ENCODE peak calls at places on chromosomes 6 and 20, in five cellular contexts. F, G, W, S and K are unnamed samples.

GRCh38 chr20:39853664-39854063 is 835.4 kb downstream of the MAFB start:
- DNase-seq in F (no peak), G (no peak), W (no peak), S (peak; percentile 82), K (no peak)

GRCh38 chr20:41087777-41088176 is 49.6 kb upstream of the PLCG1 start:
- DNase-seq in F (no peak), G (no peak), W (no peak), S (no peak), K (no peak)

GRCh38 chr6:16849280-16850210 is 88.3 kb upstream of the ATXN1 start:
- DNase-seq in F (no peak), G (no peak), W (peak; percentile 15), S (peak; percentile 79), K (peak; percentile 29)

GRCh38 chr6:47669684-47670515 is 28.5 kb upstream of the ADGRF4 start:
- DNase-seq in F (no peak), G (no peak), W (no peak), S (no peak), K (peak; percentile 54)

GRCh38 chr6:166439366-166440091 is 56.8 kb upstream of the MPC1 start:
- DNase-seq in F (no peak), G (no peak), W (no peak), S (no peak), K (no peak)

GRCh38 chr20:38875170-38875993 is 50.8 kb upstream of the FAM83D start:
- DNase-seq in F (peak; percentile 53), G (no peak), W (peak; percentile 36), S (no peak), K (no peak)

GRCh38 chr20:62400021-62400420 is 7.1 kb downstream of the CABLES2 start:
- DNase-seq in F (no peak), G (no peak), W (no peak), S (no peak), K (no peak)

GRCh38 chr6:149854532-149854931 is 9.6 kb downstream of the LRP11 start:
- DNase-seq in F (no peak), G (no peak), W (no peak), S (no peak), K (no peak)

GRCh38 chr6:164561656-164562055 is 747.7 kb downstream of the C6orf118 start:
- DNase-seq in F (no peak), G (no peak), W (no peak), S (no peak), K (no peak)

GRCh38 chr6:94362061-94362864 is 942.9 kb upstream of the EPHA7 start:
- DNase-seq in F (no peak), G (peak; percentile 80), W (no peak), S (no peak), K (peak; percentile 5)

GRCh38 chr6:27736686-27737085 is 175.5 kb downstream of the OR2B2 start:
- DNase-seq in F (no peak), G (no peak), W (no peak), S (no peak), K (no peak)
- H3K27me3 ChIP-seq in F (no peaks in the 10 kb centered on the region), G (peaks cover 20% of the 10 kb centered on the region), W (no peaks in the 10 kb centered on the region), S (no peaks in the 10 kb centered on the region), K (no peaks in the 10 kb centered on the region)

GRCh38 chr6:148465011-148465335 is 122.3 kb downstream of the SASH1 start:
- DNase-seq in F (no peak), G (no peak), W (no peak), S (no peak), K (no peak)
- TF ChIP-seq CTCF in F (peak; percentile 23), G (no peak), W (no peak), S (no peak), K (no peak)

DNA sequence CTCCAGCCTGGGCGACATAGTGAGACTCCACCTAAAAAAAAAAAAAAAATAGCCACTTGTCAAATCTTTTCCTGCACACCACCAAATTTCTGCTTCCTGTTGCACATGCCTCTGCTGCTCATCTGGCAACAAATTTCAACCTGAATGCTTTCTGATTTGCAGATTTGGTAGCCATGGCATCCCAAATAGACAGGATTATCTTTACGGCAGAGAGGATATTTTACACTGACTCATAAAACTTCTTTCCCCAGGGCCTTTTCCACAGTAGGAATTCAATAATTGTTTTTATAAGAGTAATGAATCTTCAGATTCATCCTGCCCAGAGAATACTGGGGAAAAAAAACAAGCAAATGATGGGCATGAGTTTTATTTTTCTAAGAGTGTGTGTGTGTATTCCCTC is 264.6 kb downstream of the FRK start:
- DNase-seq in F (no peak), G (no peak), W (no peak), S (no peak), K (no peak)
- H3K27me3 ChIP-seq in F (no peaks in the 10 kb centered on the region), G (no peaks in the 10 kb centered on the region), W (no peaks in the 10 kb centered on the region), S (no peaks in the 10 kb centered on the region), K (no peaks in the 10 kb centered on the region)

DNA sequence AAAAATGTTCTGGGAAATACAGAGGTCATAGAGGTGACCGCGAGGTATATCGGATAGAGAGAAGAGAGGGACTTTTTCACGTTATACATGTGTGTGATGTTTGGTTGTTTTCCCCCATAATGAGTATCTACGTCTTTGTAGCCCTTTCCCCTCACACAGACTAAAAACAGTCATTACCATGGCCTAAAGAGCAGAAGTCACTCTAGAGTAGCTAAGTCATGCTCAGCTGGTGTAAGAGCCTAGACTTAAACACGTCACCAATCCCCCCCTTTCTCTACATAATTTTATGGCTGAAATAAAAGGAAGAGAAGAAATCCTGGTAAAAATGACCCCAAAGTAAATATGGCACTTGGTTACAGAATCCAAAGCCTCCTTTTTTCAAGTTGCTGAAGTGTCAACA is 6.0 kb upstream of the BEND3 start:
- DNase-seq in F (no peak), G (no peak), W (no peak), S (no peak), K (no peak)
- TF ChIP-seq CTCF in F (no peak), G (no peak), W (no peak), S (no peak), K (no peak)

DNA sequence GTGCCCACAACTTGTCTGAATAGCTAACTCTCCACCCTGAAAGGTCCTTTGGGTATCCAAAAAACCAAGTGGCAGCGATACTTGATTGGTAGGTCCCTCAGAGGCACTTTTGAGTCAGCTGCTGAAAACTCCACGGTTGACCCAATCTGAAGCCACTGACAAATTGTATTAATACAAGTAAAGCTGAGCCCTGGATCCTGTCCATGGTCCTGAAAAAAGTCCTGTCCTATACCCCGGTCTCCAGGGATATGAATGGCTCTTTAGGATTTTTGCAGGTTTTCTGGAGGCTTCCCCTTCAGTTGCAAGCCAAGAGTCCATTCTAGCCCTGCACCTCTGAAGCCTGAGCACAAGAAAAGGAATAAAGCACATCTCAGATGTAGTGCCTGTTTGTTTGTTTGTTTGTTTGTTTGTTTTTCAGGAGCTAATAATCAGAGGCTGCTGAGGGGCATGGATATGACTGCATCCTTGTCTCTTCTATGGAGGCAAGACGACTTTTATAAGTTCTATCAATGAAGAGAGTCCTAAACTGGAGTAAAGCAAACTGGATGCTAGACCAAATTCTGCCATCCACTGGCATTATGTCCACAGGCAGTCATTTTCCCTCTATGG is 1.7 kb upstream of the SLC12A5 start:
- DNase-seq in F (no peak), G (no peak), W (peak; percentile 61), S (peak; percentile 61), K (peak; percentile 87)
- H3K27me3 ChIP-seq in F (peaks cover 18% of the 10 kb centered on the region), G (peaks cover 14% of the 10 kb centered on the region), W (peaks cover 33% of the 10 kb centered on the region), S (peaks cover 59% of the 10 kb centered on the region), K (peaks cover 71% of the 10 kb centered on the region)